ENCODE peak calls at places on chromosomes 6 and 20, in four cellular contexts. M, A, Z and J are unnamed samples.

GRCh38 chr6:14818422-14818884 is 427.4 kb upstream of the JARID2 start:
- DNase-seq in M (no peak), A (no peak), Z (no peak), J (no peak)

GRCh38 chr6:143513410-143513809 is 1.9 kb upstream of the FUCA2 start:
- DNase-seq in M (peak; percentile 31), A (no peak), Z (peak; percentile 44), J (peak; percentile 21)

GRCh38 chr6:45892696-45893095 is 123.0 kb downstream of the CLIC5 start:
- DNase-seq in M (no peak), A (no peak), Z (no peak), J (no peak)

GRCh38 chr6:122730775-122731386 is 48.6 kb upstream of the FABP7 start:
- DNase-seq in M (no peak), A (no peak), Z (peak; percentile 12), J (no peak)

GRCh38 chr6:10419749-10420545 is 5.1 kb upstream of the TFAP2A start:
- DNase-seq in M (no peak), A (no peak), Z (no peak), J (no peak)

GRCh38 chr20:58482416-58482815 is 32.8 kb downstream of the APCDD1L start:
- DNase-seq in M (no peak), A (no peak), Z (no peak), J (no peak)

GRCh38 chr20:47247972-47248371 is 108.5 kb downstream of the ZMYND8 start:
- DNase-seq in M (no peak), A (no peak), Z (no peak), J (no peak)

GRCh38 chr6:105994522-105995402 is 91.4 kb upstream of the PRDM1 start:
- DNase-seq in M (peak; percentile 39), A (peak; percentile 37), Z (peak; percentile 48), J (peak; percentile 26)

GRCh38 chr20:34065260-34065659 is 46.8 kb downstream of the EIF2S2 start:
- DNase-seq in M (no peak), A (no peak), Z (no peak), J (no peak)

GRCh38 chr20:8997720-8998119 is 71.2 kb upstream of the PLCB4 start:
- DNase-seq in M (no peak), A (no peak), Z (no peak), J (no peak)

GRCh38 chr6:111653961-111654360 is 48.3 kb upstream of the TRAF3IP2 start:
- DNase-seq in M (no peak), A (no peak), Z (no peak), J (no peak)

GRCh38 chr6:132919476-132919875 is 105.1 kb downstream of the RPS12 start:
- DNase-seq in M (no peak), A (peak; percentile 60), Z (no peak), J (no peak)

GRCh38 chr20:54984104-54984448 is 508.7 kb downstream of the DOK5 start:
- DNase-seq in M (no peak), A (no peak), Z (no peak), J (no peak)

GRCh38 chr20:43185901-43186300 is 3.8 kb downstream of the PTPRT start:
- DNase-seq in M (no peak), A (no peak), Z (no peak), J (no peak)

GRCh38 chr6:100461920-100462295 is 2.8 kb downstream of the SIM1 start:
- DNase-seq in M (no peak), A (no peak), Z (no peak), J (no peak)

DNA sequence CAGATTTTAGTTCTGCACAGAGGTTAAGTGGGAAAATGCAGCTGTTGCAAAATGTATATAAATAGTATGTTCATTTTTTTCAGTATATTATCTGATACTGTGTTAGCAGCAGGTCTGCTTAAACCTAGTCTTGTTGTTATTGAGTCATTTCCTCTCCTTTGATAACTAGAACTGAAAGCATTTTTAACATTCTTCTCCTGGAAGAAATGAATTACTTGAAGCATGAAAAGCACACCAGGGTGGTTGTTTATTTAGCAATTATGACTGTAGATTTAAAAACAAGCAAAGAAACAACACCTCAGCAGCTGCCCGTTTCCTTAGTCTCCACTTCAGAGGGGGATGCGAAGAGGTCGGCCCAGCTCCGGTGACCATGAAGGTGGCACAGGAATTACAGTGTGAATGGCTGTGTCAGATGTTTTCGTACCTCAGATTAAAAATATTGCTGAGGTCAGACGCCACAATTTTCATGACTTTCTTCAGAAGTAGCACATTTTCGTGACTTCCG is 53.5 kb downstream of the GOPC start:
- DNase-seq in M (no peak), A (no peak), Z (peak; percentile 53), J (peak; percentile 52)
- H3K4me3 ChIP-seq in M (peak overlapping the region; percentile 69), A (no peak overlapping the region), Z (peak overlapping the region; percentile 73), J (peak overlapping the region; percentile 65)

GRCh38 chr6:84417261-84417660 is 189.8 kb upstream of the CEP162 start:
- DNase-seq in M (no peak), A (no peak), Z (no peak), J (no peak)
- H3K4me3 ChIP-seq in M (no peak overlapping the region), A (no peak overlapping the region), Z (no peak overlapping the region), J (no peak overlapping the region)

GRCh38 chr6:155123520-155123919 is 128.4 kb downstream of the TIAM2 start:
- DNase-seq in M (no peak), A (no peak), Z (no peak), J (no peak)

GRCh38 chr6:155121699-155122098 is 126.6 kb downstream of the TIAM2 start:
- DNase-seq in M (no peak), A (no peak), Z (no peak), J (no peak)

GRCh38 chr6:155125916-155126315 is 130.8 kb downstream of the TIAM2 start:
- DNase-seq in M (no peak), A (no peak), Z (no peak), J (no peak)

GRCh38 chr6:155120034-155120433 is 124.9 kb downstream of the TIAM2 start:
- DNase-seq in M (no peak), A (no peak), Z (no peak), J (no peak)

DNA sequence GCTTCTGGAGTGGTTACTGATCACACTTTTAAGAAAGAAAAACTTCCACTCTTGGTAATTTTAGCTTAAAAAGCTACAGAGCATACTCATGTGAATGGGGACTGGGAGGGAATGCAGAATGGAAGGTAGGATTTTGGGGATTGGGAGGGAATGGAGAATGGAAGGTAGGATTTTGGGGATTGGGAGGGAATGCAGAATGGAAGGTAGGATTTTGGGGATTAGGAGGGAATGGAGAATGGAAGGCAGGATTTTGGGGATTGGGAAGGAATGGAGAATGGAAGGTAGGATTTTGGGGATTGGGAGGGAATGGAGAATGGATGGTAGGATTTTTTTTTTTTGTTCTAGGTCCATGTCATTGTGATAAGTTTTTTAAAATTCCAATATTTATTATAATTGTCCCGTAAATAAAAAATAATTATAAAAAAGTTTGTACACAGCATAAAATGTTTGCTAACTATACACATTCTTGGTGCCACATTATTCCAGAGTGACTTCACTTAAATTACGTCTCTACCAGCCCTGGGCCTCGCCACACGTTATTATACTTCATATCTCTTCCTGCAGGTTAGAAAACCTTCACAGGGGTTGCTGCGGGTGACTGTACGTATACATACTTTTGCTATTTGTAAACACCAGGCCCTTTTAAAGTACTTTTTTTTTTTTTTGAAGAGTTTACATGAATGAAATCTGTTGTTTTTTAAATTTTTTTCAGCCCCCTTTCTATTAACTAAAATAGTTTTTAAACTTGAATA is 127.3 kb downstream of the TIAM2 start:
- DNase-seq in M (no peak), A (no peak), Z (no peak), J (no peak)
- H3K4me3 ChIP-seq in M (no peak overlapping the region), A (no peak overlapping the region), Z (no peak overlapping the region), J (no peak overlapping the region)

DNA sequence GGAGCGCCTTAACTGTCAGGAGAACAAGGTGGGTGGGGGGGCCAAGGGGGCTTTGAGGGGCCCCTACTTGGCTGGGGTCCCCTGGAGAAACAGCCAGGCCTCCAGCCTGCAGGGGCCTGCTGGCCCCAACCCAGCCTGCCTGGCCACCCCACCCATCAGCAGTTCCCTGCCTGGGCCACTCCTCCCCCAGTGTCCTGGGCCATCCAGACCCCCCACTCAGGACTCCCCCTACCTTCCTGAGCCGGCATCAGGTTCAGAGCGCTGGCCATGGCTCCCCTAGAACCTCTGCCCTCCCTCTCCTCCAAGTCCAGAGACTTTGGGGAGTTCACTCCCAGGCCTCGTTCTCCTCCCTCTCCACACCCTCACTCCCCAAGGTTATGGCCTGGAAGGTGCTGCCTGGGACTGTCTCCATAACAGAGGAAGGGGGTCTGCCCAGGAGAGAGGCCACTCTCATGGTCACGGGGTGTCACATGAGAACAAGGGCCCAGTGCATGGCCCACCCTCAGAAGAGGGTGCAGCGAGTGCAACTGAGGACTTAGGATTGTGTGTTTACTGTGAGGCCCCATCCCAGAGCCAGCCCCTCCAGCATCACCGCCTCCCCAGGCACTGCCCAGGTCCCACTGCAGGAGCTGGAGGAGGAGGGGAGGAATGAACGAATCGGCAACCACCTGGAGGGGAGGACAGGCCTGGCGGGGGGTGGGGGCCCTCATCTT is 6.0 kb downstream of the SLC17A9 start:
- DNase-seq in M (no peak), A (no peak), Z (no peak), J (no peak)
- H3K4me3 ChIP-seq in M (no peak overlapping the region), A (no peak overlapping the region), Z (no peak overlapping the region), J (no peak overlapping the region)

GRCh38 chr6:156995502-156995901 is 218.3 kb downstream of the ARID1B start:
- DNase-seq in M (no peak), A (no peak), Z (no peak), J (no peak)

GRCh38 chr6:156993713-156994112 is 216.5 kb downstream of the ARID1B start:
- DNase-seq in M (no peak), A (no peak), Z (no peak), J (no peak)

GRCh38 chr6:156991971-156992370 is 214.8 kb downstream of the ARID1B start:
- DNase-seq in M (no peak), A (no peak), Z (no peak), J (no peak)

GRCh38 chr6:156994215-156995076 is 217.3 kb downstream of the ARID1B start:
- DNase-seq in M (no peak), A (no peak), Z (no peak), J (no peak)

DNA sequence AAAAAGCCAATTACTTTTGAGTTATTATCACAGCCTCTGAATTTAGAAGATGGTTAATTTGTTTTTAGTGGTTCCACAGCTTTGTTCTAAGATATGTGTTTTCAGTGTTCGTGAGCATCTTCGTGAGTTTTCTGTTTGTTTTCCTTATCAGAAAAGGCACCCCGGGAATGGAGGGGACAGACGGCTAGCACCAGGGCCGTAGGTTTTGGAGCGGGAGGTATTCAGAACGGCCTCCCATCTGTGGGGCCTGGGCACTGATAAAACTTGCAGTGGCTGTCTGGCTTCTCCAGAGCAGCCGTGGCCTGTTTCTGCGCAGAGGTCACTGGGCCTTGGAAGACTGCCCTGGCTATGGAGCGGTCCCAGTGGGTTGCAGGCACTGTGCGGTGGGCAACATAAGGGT is 215.2 kb downstream of the ARID1B start:
- DNase-seq in M (no peak), A (no peak), Z (no peak), J (no peak)
- H3K4me3 ChIP-seq in M (no peak overlapping the region), A (no peak overlapping the region), Z (no peak overlapping the region), J (no peak overlapping the region)

GRCh38 chr6:168217216-168217879 is 102.2 kb downstream of the DACT2 start:
- DNase-seq in M (no peak), A (no peak), Z (no peak), J (no peak)
- H3K4me3 ChIP-seq in M (no peak overlapping the region), A (no peak overlapping the region), Z (no peak overlapping the region), J (no peak overlapping the region)